ENCODE peak calls at places on chromosomes 1 and 21, in ten cellular contexts. X is stomach; R is H9; V is CD4-positive, alpha-beta memory T cell; W is left ventricle myocardium inferior; F is CD4-positive, alpha-beta T cell; H is ovary; Z is A673; Y is cardiac muscle cell; G is heart left ventricle. S is an unnamed sample.

GRCh38 chr21:36070999-36071398 is 1.2 kb downstream of the CBR1 start:
- DNase-seq in H (no peak), G (no peak), X (no peak), Z (no peak), Y (no peak), R (no peak), V (no peak), F (no peak), W (no peak), S (peak; percentile 87)

GRCh38 chr1:247370786-247371732 is 39.4 kb upstream of the ZNF496 start:
- DNase-seq in X (no peak), F (no peak), W (no peak), H (no peak), V (no peak), Z (no peak), G (peak; percentile 29), Y (peak; percentile 61), R (no peak), S (no peak)

GRCh38 chr1:236922190-236922589 is 82.1 kb downstream of the MT1HL1 start:
- DNase-seq in W (no peak), V (no peak), R (no peak), X (no peak), Z (no peak), G (no peak), H (no peak), Y (no peak), F (no peak), S (no peak)

GRCh38 chr1:212219679-212220463 is 65.3 kb upstream of the PPP2R5A start:
- DNase-seq in F (no peak), Z (no peak), W (no peak), V (no peak), G (no peak), R (no peak), H (no peak), X (no peak), Y (peak; percentile 50), S (peak; percentile 20)

GRCh38 chr1:51516639-51517158 is 2.4 kb downstream of the EPS15 start:
- DNase-seq in R (no peak), Z (no peak), X (no peak), G (no peak), W (no peak), V (no peak), Y (peak; percentile 16), H (no peak), F (no peak), S (no peak)

GRCh38 chr1:67441739-67442286 is 11.6 kb upstream of the SERBP1 start:
- DNase-seq in V (no peak), R (no peak), H (no peak), W (no peak), Y (no peak), X (no peak), G (no peak), Z (no peak), F (no peak), S (no peak)

GRCh38 chr1:234768171-234768568 is 158.2 kb upstream of the IRF2BP2 start:
- DNase-seq in V (no peak), H (no peak), G (no peak), X (no peak), R (no peak), Y (no peak), F (no peak), W (no peak), Z (no peak), S (peak; percentile 19)

GRCh38 chr21:34835526-34835925 is 166.7 kb downstream of the CLIC6 start:
- DNase-seq in X (no peak), V (no peak), Y (peak; percentile 69), F (no peak), W (no peak), H (no peak), G (no peak), R (peak; percentile 52), Z (peak; percentile 28), S (no peak)

GRCh38 chr1:244801246-244801645 is 34.2 kb upstream of the COX20 start:
- DNase-seq in H (no peak), Y (peak; percentile 47), W (no peak), Z (peak; percentile 59), G (peak; percentile 38), X (peak; percentile 43), V (peak; percentile 38), F (peak; percentile 46), R (no peak), S (peak; percentile 32)

GRCh38 chr1:117398957-117399356 is 31.7 kb downstream of the MAN1A2 start:
- DNase-seq in F (no peak), W (no peak), Y (no peak), X (no peak), R (no peak), Z (no peak), G (no peak), V (no peak), H (no peak), S (no peak)

GRCh38 chr1:37509181-37509580 is 5.4 kb downstream of the MEAF6 start:
- DNase-seq in G (no peak), V (no peak), R (no peak), Z (peak; percentile 33), F (no peak), W (no peak), Y (peak; percentile 36), X (no peak), H (no peak), S (no peak)

GRCh38 chr1:51635611-51636010 is 18.7 kb downstream of the OSBPL9 start:
- DNase-seq in Y (no peak), R (no peak), Z (no peak), G (no peak), F (no peak), V (no peak), X (no peak), W (no peak), H (no peak), S (no peak)

GRCh38 chr1:45266151-45266801 is 59.9 kb upstream of the ZSWIM5 start:
- DNase-seq in H (peak; percentile 83), X (peak; percentile 40), R (no peak), Y (peak; percentile 87), F (no peak), Z (no peak), V (no peak), W (peak; percentile 66), G (peak; percentile 71), S (peak; percentile 89)

GRCh38 chr1:233905416-233906051 is 1.1 kb downstream of the SLC35F3 start:
- DNase-seq in Z (no peak), F (no peak), W (no peak), X (no peak), Y (no peak), V (no peak), H (no peak), G (peak; percentile 15), R (peak; percentile 37), S (no peak)

GRCh38 chr1:231550448-231550781 is 21.9 kb downstream of the TSNAX start:
- DNase-seq in W (no peak), Y (peak; percentile 12), X (no peak), G (no peak), V (peak; percentile 26), H (no peak), Z (peak; percentile 48), F (no peak), R (peak; percentile 36), S (peak; percentile 35)

GRCh38 chr1:201808633-201808990 is 20.3 kb upstream of the IPO9 start:
- DNase-seq in Z (no peak), W (no peak), X (no peak), Y (no peak), R (no peak), G (no peak), F (no peak), V (no peak), H (no peak), S (no peak)
- H3K27ac ChIP-seq in Z (no peak overlapping the region), W (peak overlapping the region; percentile 63), X (no peak overlapping the region), Y (peak overlapping the region; percentile 37), R (no peak overlapping the region), G (no peak overlapping the region), F (no peak overlapping the region), V (no peak overlapping the region), H (no peak overlapping the region), S (no peak overlapping the region)

GRCh38 chr1:197286634-197287033 is 18.6 kb downstream of the CRB1 start:
- DNase-seq in H (no peak), V (no peak), Z (no peak), F (no peak), X (no peak), R (no peak), Y (no peak), G (no peak), W (no peak), S (no peak)
- H3K27ac ChIP-seq in H (no peak overlapping the region), V (no peak overlapping the region), Z (no peak overlapping the region), F (no peak overlapping the region), X (no peak overlapping the region), R (no peak overlapping the region), Y (no peak overlapping the region), G (no peak overlapping the region), W (no peak overlapping the region), S (no peak overlapping the region)

GRCh38 chr1:109186704-109187071 is 27.0 kb upstream of the SARS1 start:
- DNase-seq in F (no peak), V (no peak), W (peak; percentile 16), H (peak; percentile 73), Z (no peak), Y (no peak), G (peak; percentile 47), X (no peak), R (no peak), S (no peak)

GRCh38 chr1:109188776-109189175 is 24.9 kb upstream of the SARS1 start:
- DNase-seq in G (no peak), F (no peak), X (no peak), V (no peak), W (no peak), Y (no peak), Z (no peak), H (no peak), R (no peak), S (no peak)

GRCh38 chr1:109190189-109190588 is 23.5 kb upstream of the SARS1 start:
- DNase-seq in H (no peak), G (no peak), R (no peak), Y (no peak), W (no peak), V (no peak), X (no peak), F (no peak), Z (no peak), S (no peak)

GRCh38 chr1:109187127-109187526 is 26.6 kb upstream of the SARS1 start:
- DNase-seq in W (no peak), Z (no peak), F (no peak), G (no peak), X (no peak), V (no peak), H (no peak), Y (no peak), R (no peak), S (no peak)

GRCh38 chr1:109188200-109188599 is 25.5 kb upstream of the SARS1 start:
- DNase-seq in H (no peak), W (no peak), X (no peak), Y (no peak), R (no peak), G (no peak), Z (no peak), F (no peak), V (no peak), S (no peak)
- H3K27ac ChIP-seq in H (no peak overlapping the region), W (no peak overlapping the region), X (no peak overlapping the region), Y (no peak overlapping the region), R (no peak overlapping the region), G (no peak overlapping the region), Z (no peak overlapping the region), F (no peak overlapping the region), V (no peak overlapping the region), S (no peak overlapping the region)

DNA sequence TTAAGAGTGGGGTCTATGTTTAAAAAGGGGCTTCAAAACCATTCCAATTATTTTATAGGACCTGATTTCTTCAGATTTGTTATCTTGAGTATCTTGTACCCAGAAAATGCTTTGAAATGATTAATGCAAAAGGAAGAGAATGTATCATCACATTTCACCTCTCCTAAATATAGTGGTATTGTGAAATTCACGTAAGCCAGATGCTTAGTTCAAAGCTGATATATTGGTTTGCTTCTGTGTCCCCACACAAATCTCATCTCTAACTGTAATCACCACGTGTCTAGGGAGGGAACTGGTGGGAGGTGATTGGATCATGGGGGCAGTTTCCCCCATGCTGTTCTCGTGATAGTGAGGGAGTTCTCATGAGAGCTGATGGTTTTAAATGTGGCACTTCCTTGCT is 8.5 kb downstream of the SOAT1 start:
- DNase-seq in F (no peak), R (no peak), G (no peak), Z (no peak), X (no peak), V (no peak), Y (no peak), H (no peak), W (no peak), S (no peak)
- H3K27ac ChIP-seq in F (no peak overlapping the region), R (no peak overlapping the region), G (no peak overlapping the region), Z (no peak overlapping the region), X (no peak overlapping the region), V (no peak overlapping the region), Y (no peak overlapping the region), H (no peak overlapping the region), W (no peak overlapping the region), S (no peak overlapping the region)

S was measured in small intestine.